ENCODE peak calls at places on chromosomes 11 and 22, in six cellular contexts. One of them, this sample, is unnamed.

GRCh38 chr11:5280582-5281102 is 10.9 kb upstream of the HBE1 start:
- DNase-seq in stomach: peak
- DNase-seq in heart left ventricle: peak
- DNase-seq in A549: peak
- DNase-seq in CD8-positive, alpha-beta T cell: no peak
- DNase-seq in cardiac fibroblast: peak
- DNase-seq in this sample: peak

GRCh38 chr11:33376331-33377099 is 119.3 kb downstream of the HIPK3 start:
- DNase-seq in A549: no peak
- DNase-seq in cardiac fibroblast: peak
- DNase-seq in heart left ventricle: no peak
- DNase-seq in CD8-positive, alpha-beta T cell: no peak
- DNase-seq in stomach: no peak
- DNase-seq in this sample: no peak

GRCh38 chr11:104327864-104328513 is 164.0 kb upstream of the PDGFD start:
- DNase-seq in A549: no peak
- DNase-seq in cardiac fibroblast: peak
- DNase-seq in CD8-positive, alpha-beta T cell: no peak
- DNase-seq in stomach: no peak
- DNase-seq in heart left ventricle: no peak
- DNase-seq in this sample: no peak

GRCh38 chr22:40727607-40728325 is 48.5 kb downstream of the MCHR1 start:
- DNase-seq in A549: no peak
- DNase-seq in heart left ventricle: no peak
- DNase-seq in cardiac fibroblast: no peak
- DNase-seq in stomach: no peak
- DNase-seq in CD8-positive, alpha-beta T cell: no peak
- DNase-seq in this sample: no peak

GRCh38 chr11:116384876-116385275 is 387.9 kb downstream of the BUD13 start:
- DNase-seq in A549: no peak
- DNase-seq in heart left ventricle: no peak
- DNase-seq in CD8-positive, alpha-beta T cell: no peak
- DNase-seq in stomach: no peak
- DNase-seq in cardiac fibroblast: no peak
- DNase-seq in this sample: no peak

GRCh38 chr22:46295277-46295971 is 1.2 kb upstream of the GTSE1 start:
- DNase-seq in stomach: no peak
- DNase-seq in heart left ventricle: no peak
- DNase-seq in CD8-positive, alpha-beta T cell: no peak
- DNase-seq in cardiac fibroblast: no peak
- DNase-seq in A549: no peak
- DNase-seq in this sample: no peak

GRCh38 chr11:32312865-32313403 is 122.4 kb downstream of the WT1 start:
- DNase-seq in A549: peak
- DNase-seq in heart left ventricle: peak
- DNase-seq in stomach: no peak
- DNase-seq in CD8-positive, alpha-beta T cell: no peak
- DNase-seq in cardiac fibroblast: peak
- DNase-seq in this sample: peak

GRCh38 chr11:67163006-67163405 is 43.9 kb downstream of the KDM2A start:
- DNase-seq in stomach: no peak
- DNase-seq in A549: no peak
- DNase-seq in heart left ventricle: no peak
- DNase-seq in CD8-positive, alpha-beta T cell: no peak
- DNase-seq in cardiac fibroblast: no peak
- DNase-seq in this sample: no peak

GRCh38 chr22:39808087-39808486 is 85.5 kb downstream of the ENTHD1 start:
- DNase-seq in CD8-positive, alpha-beta T cell: peak
- DNase-seq in stomach: no peak
- DNase-seq in heart left ventricle: no peak
- DNase-seq in A549: peak
- DNase-seq in cardiac fibroblast: peak
- DNase-seq in this sample: no peak

GRCh38 chr22:49326558-49326957 is 501.1 kb downstream of the BRD1 start:
- DNase-seq in A549: no peak
- DNase-seq in CD8-positive, alpha-beta T cell: no peak
- DNase-seq in stomach: peak
- DNase-seq in cardiac fibroblast: no peak
- DNase-seq in heart left ventricle: no peak
- DNase-seq in this sample: no peak

GRCh38 chr22:29093030-29093429 is 20.2 kb downstream of the KREMEN1 start:
- DNase-seq in stomach: no peak
- DNase-seq in CD8-positive, alpha-beta T cell: no peak
- DNase-seq in cardiac fibroblast: no peak
- DNase-seq in heart left ventricle: no peak
- DNase-seq in A549: no peak
- DNase-seq in this sample: no peak

GRCh38 chr11:1851437-1852180 is 1.3 kb upstream of the LSP1 start:
- DNase-seq in heart left ventricle: no peak
- DNase-seq in A549: no peak
- DNase-seq in cardiac fibroblast: no peak
- DNase-seq in CD8-positive, alpha-beta T cell: no peak
- DNase-seq in stomach: no peak
- DNase-seq in this sample: no peak

GRCh38 chr11:113991718-113992458 is 17.0 kb downstream of the HTR3A start:
- DNase-seq in stomach: no peak
- DNase-seq in A549: no peak
- DNase-seq in heart left ventricle: no peak
- DNase-seq in CD8-positive, alpha-beta T cell: no peak
- DNase-seq in cardiac fibroblast: peak
- DNase-seq in this sample: no peak

GRCh38 chr11:75577198-75577597 is 15.1 kb downstream of the SERPINH1 start:
- DNase-seq in stomach: peak
- DNase-seq in CD8-positive, alpha-beta T cell: peak
- DNase-seq in A549: peak
- DNase-seq in cardiac fibroblast: peak
- DNase-seq in heart left ventricle: no peak
- DNase-seq in this sample: no peak

GRCh38 chr11:77569046-77569445 is 20.7 kb upstream of the AQP11 start:
- DNase-seq in cardiac fibroblast: no peak
- DNase-seq in heart left ventricle: no peak
- DNase-seq in A549: no peak
- DNase-seq in CD8-positive, alpha-beta T cell: no peak
- DNase-seq in stomach: no peak
- DNase-seq in this sample: no peak

GRCh38 chr11:69370984-69371709 is 77.2 kb downstream of the MYEOV start:
- DNase-seq in cardiac fibroblast: no peak
- DNase-seq in A549: no peak
- DNase-seq in stomach: peak
- DNase-seq in CD8-positive, alpha-beta T cell: no peak
- DNase-seq in heart left ventricle: no peak
- DNase-seq in this sample: no peak

GRCh38 chr11:94423467-94423866 is 22.2 kb upstream of the GPR83 start:
- DNase-seq in CD8-positive, alpha-beta T cell: no peak
- DNase-seq in A549: no peak
- DNase-seq in stomach: no peak
- DNase-seq in cardiac fibroblast: no peak
- DNase-seq in heart left ventricle: no peak
- DNase-seq in this sample: no peak

GRCh38 chr11:75264971-75265370 is 24.4 kb downstream of the TPBGL start:
- DNase-seq in heart left ventricle: peak
- DNase-seq in CD8-positive, alpha-beta T cell: no peak
- DNase-seq in cardiac fibroblast: no peak
- DNase-seq in A549: no peak
- DNase-seq in stomach: no peak
- DNase-seq in this sample: no peak

GRCh38 chr11:7749456-7749855 is 43.2 kb upstream of the OVCH2 start:
- DNase-seq in cardiac fibroblast: no peak
- DNase-seq in stomach: no peak
- DNase-seq in A549: no peak
- DNase-seq in heart left ventricle: no peak
- DNase-seq in CD8-positive, alpha-beta T cell: no peak
- DNase-seq in this sample: no peak

GRCh38 chr22:30334601-30335000 is 7.9 kb upstream of the TBC1D10A start:
- DNase-seq in stomach: peak
- DNase-seq in cardiac fibroblast: peak
- DNase-seq in heart left ventricle: no peak
- DNase-seq in CD8-positive, alpha-beta T cell: no peak
- DNase-seq in A549: no peak
- DNase-seq in this sample: no peak

GRCh38 chr11:133947298-133947905 is 9.4 kb downstream of the IGSF9B start:
- DNase-seq in CD8-positive, alpha-beta T cell: peak
- DNase-seq in stomach: no peak
- DNase-seq in heart left ventricle: peak
- DNase-seq in A549: peak
- DNase-seq in cardiac fibroblast: peak
- DNase-seq in this sample: peak

GRCh38 chr11:27011560-27012253 is 17.8 kb downstream of the FIBIN start:
- DNase-seq in A549: no peak
- DNase-seq in stomach: no peak
- DNase-seq in cardiac fibroblast: no peak
- DNase-seq in heart left ventricle: no peak
- DNase-seq in CD8-positive, alpha-beta T cell: no peak
- DNase-seq in this sample: no peak

GRCh38 chr22:49321477-49322055 is 506.1 kb downstream of the BRD1 start:
- DNase-seq in heart left ventricle: no peak
- DNase-seq in stomach: peak
- DNase-seq in A549: no peak
- DNase-seq in CD8-positive, alpha-beta T cell: no peak
- DNase-seq in cardiac fibroblast: no peak
- DNase-seq in this sample: no peak

GRCh38 chr11:104583857-104584256 is 314.4 kb downstream of the CASP12 start:
- DNase-seq in A549: no peak
- DNase-seq in CD8-positive, alpha-beta T cell: no peak
- DNase-seq in heart left ventricle: no peak
- DNase-seq in stomach: no peak
- DNase-seq in cardiac fibroblast: no peak
- DNase-seq in this sample: no peak

GRCh38 chr11:105000797-105001196 is 22.2 kb downstream of the CASP5 start:
- DNase-seq in CD8-positive, alpha-beta T cell: peak
- DNase-seq in stomach: peak
- DNase-seq in cardiac fibroblast: no peak
- DNase-seq in A549: no peak
- DNase-seq in heart left ventricle: no peak
- DNase-seq in this sample: no peak

GRCh38 chr22:38317237-38317994 is at the start of gene CSNK1E:
- DNase-seq in A549: peak
- DNase-seq in cardiac fibroblast: peak
- DNase-seq in heart left ventricle: peak
- DNase-seq in CD8-positive, alpha-beta T cell: peak
- DNase-seq in stomach: peak
- DNase-seq in this sample: peak

GRCh38 chr11:104127828-104128227 is 36.1 kb downstream of the PDGFD start:
- DNase-seq in A549: no peak
- DNase-seq in heart left ventricle: no peak
- DNase-seq in cardiac fibroblast: peak
- DNase-seq in stomach: no peak
- DNase-seq in CD8-positive, alpha-beta T cell: no peak
- DNase-seq in this sample: no peak

GRCh38 chr11:102513869-102514268 is 16.7 kb downstream of the MMP7 start:
- DNase-seq in cardiac fibroblast: peak
- DNase-seq in A549: no peak
- DNase-seq in CD8-positive, alpha-beta T cell: no peak
- DNase-seq in heart left ventricle: no peak
- DNase-seq in stomach: no peak
- DNase-seq in this sample: no peak

GRCh38 chr22:41264408-41264941 is 21.5 kb downstream of the RANGAP1 start:
- DNase-seq in cardiac fibroblast: no peak
- DNase-seq in heart left ventricle: no peak
- DNase-seq in CD8-positive, alpha-beta T cell: no peak
- DNase-seq in A549: no peak
- DNase-seq in stomach: no peak
- DNase-seq in this sample: no peak

GRCh38 chr11:120030411-120030810 is 107.5 kb downstream of the TRIM29 start:
- DNase-seq in A549: no peak
- DNase-seq in heart left ventricle: no peak
- DNase-seq in stomach: no peak
- DNase-seq in CD8-positive, alpha-beta T cell: no peak
- DNase-seq in cardiac fibroblast: no peak
- DNase-seq in this sample: no peak

GRCh38 chr11:2928605-2929510 is at the start of gene PHLDA2:
- DNase-seq in A549: peak
- DNase-seq in cardiac fibroblast: peak
- DNase-seq in heart left ventricle: peak
- DNase-seq in CD8-positive, alpha-beta T cell: peak
- DNase-seq in stomach: peak
- DNase-seq in this sample: peak

DNA sequence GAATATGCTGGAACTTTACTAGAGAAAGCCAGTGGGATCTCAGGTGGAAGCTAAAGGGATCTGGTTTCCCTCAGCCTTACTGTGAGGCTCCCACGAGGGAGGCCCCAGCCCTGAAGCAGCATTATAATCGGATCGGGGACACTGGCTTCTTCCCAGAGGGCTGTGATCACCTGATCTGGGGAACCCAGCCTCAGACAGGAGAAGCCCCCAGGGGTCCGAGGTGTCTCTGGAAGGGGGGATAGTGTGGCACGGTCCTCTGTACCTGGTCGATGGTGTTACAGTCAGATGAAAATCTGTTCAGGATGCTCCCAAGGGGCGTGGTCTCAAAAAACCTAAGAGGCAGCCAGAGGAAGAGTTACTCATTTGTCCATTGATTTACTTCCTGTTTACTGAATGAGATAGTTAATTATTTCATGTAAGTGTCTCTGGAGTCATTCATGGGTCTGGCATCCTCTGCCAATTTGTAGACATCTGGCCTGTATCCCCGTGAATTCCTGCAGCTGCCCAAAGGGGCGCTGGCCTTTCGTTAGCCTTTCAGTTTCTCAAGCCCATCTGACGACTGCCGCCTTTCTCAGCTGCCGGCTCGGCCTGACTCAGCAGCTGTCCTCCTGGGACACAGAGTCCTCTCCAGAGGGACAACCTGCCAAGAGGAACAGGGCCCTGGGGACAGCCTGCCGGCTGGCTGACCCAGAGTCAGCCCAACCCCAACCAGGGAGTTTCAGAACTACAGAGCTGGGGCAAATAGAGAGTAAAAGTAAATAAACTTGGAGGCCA is 17.0 kb upstream of the KCNJ11 start:
- DNase-seq in stomach: peak
- DNase-seq in heart left ventricle: peak
- DNase-seq in CD8-positive, alpha-beta T cell: no peak
- DNase-seq in A549: peak
- DNase-seq in cardiac fibroblast: peak
- DNase-seq in this sample: peak
- TF ChIP-seq CTCF in stomach: no peak
- TF ChIP-seq CTCF in heart left ventricle: peak
- TF ChIP-seq CTCF in CD8-positive, alpha-beta T cell: no peak
- TF ChIP-seq CTCF in A549: peak
- TF ChIP-seq CTCF in cardiac fibroblast: peak
- TF ChIP-seq CTCF in this sample: no peak

GRCh38 chr11:72038491-72038890 is 39.8 kb downstream of the IL18BP start:
- DNase-seq in cardiac fibroblast: peak
- DNase-seq in A549: no peak
- DNase-seq in CD8-positive, alpha-beta T cell: no peak
- DNase-seq in stomach: peak
- DNase-seq in heart left ventricle: peak
- DNase-seq in this sample: peak
- H3K4me3 ChIP-seq in cardiac fibroblast: peak
- H3K4me3 ChIP-seq in A549: no peak
- H3K4me3 ChIP-seq in CD8-positive, alpha-beta T cell: peak
- H3K4me3 ChIP-seq in stomach: peak
- H3K4me3 ChIP-seq in heart left ventricle: peak
- H3K4me3 ChIP-seq in this sample: peak

GRCh38 chr22:19467912-19468311 is 11.1 kb downstream of the UFD1 start:
- DNase-seq in A549: no peak
- DNase-seq in stomach: no peak
- DNase-seq in heart left ventricle: no peak
- DNase-seq in CD8-positive, alpha-beta T cell: no peak
- DNase-seq in cardiac fibroblast: no peak
- DNase-seq in this sample: no peak
- TF ChIP-seq CTCF in A549: no peak
- TF ChIP-seq CTCF in stomach: no peak
- TF ChIP-seq CTCF in heart left ventricle: no peak
- TF ChIP-seq CTCF in CD8-positive, alpha-beta T cell: no peak
- TF ChIP-seq CTCF in cardiac fibroblast: no peak
- TF ChIP-seq CTCF in this sample: no peak

GRCh38 chr11:47147250-47147649 is 29.4 kb downstream of the ARFGAP2 start:
- DNase-seq in CD8-positive, alpha-beta T cell: no peak
- DNase-seq in heart left ventricle: no peak
- DNase-seq in cardiac fibroblast: no peak
- DNase-seq in A549: no peak
- DNase-seq in stomach: no peak
- DNase-seq in this sample: no peak
- H3K4me3 ChIP-seq in CD8-positive, alpha-beta T cell: no peak
- H3K4me3 ChIP-seq in heart left ventricle: no peak
- H3K4me3 ChIP-seq in cardiac fibroblast: no peak
- H3K4me3 ChIP-seq in A549: no peak
- H3K4me3 ChIP-seq in stomach: no peak
- H3K4me3 ChIP-seq in this sample: no peak